ENCODE peak calls at places on chromosomes 1 and 21, in seven cellular contexts. E, Q, X, W, O, Y and N are unnamed samples.

GRCh38 chr1:24966724-24967346 is 36.8 kb upstream of the RUNX3 start:
- DNase-seq in E (no peak), Q (no peak), X (no peak), W (no peak), O (peak), Y (peak), N (no peak)

GRCh38 chr21:19541612-19542011 is 1138.0 kb upstream of the TMPRSS15 start:
- DNase-seq in E (no peak), Q (no peak), X (peak), W (peak), O (no peak), Y (no peak), N (no peak)

GRCh38 chr1:34759472-34760357 is at the start of gene GJB4:
- DNase-seq in E (no peak), Q (no peak), X (no peak), W (no peak), O (no peak), Y (no peak), N (no peak)

GRCh38 chr1:59171788-59172187 is 125.1 kb upstream of the FGGY start:
- DNase-seq in E (no peak), Q (no peak), X (no peak), W (no peak), O (no peak), Y (no peak), N (no peak)

GRCh38 chr1:240171907-240172306 is 80.2 kb downstream of the FMN2 start:
- DNase-seq in E (no peak), Q (no peak), X (no peak), W (no peak), O (no peak), Y (no peak), N (no peak)

GRCh38 chr1:14476170-14476955 is 122.1 kb upstream of the KAZN start:
- DNase-seq in E (no peak), Q (no peak), X (no peak), W (no peak), O (no peak), Y (no peak), N (no peak)

GRCh38 chr1:2290595-2291510 is 62.7 kb downstream of the SKI start:
- DNase-seq in E (peak), Q (peak), X (peak), W (peak), O (no peak), Y (peak), N (no peak)

GRCh38 chr1:181117648-181118449 is 29.3 kb downstream of the IER5 start:
- DNase-seq in E (no peak), Q (no peak), X (no peak), W (no peak), O (no peak), Y (no peak), N (peak)

GRCh38 chr1:90344963-90345730 is 350.2 kb downstream of the ZNF326 start:
- DNase-seq in E (no peak), Q (no peak), X (no peak), W (no peak), O (no peak), Y (no peak), N (no peak)

GRCh38 chr1:6803357-6803756 is 18.1 kb downstream of the CAMTA1 start:
- DNase-seq in E (no peak), Q (no peak), X (no peak), W (no peak), O (no peak), Y (no peak), N (no peak)

GRCh38 chr1:70436617-70437236 is 25.7 kb downstream of the CTH start:
- DNase-seq in E (no peak), Q (no peak), X (no peak), W (no peak), O (no peak), Y (no peak), N (no peak)

GRCh38 chr1:231969078-231969477 is 342.5 kb downstream of the DISC1 start:
- DNase-seq in E (no peak), Q (no peak), X (no peak), W (no peak), O (no peak), Y (no peak), N (no peak)

GRCh38 chr1:231596337-231596791 is 30.2 kb upstream of the DISC1 start:
- DNase-seq in E (no peak), Q (no peak), X (no peak), W (no peak), O (no peak), Y (no peak), N (no peak)

GRCh38 chr1:155167166-155168104 is 5.7 kb downstream of the KRTCAP2 start:
- DNase-seq in E (peak), Q (peak), X (peak), W (peak), O (peak), Y (no peak), N (peak)

GRCh38 chr1:201593200-201593828 is 54.4 kb downstream of the NAV1 start:
- DNase-seq in E (peak), Q (peak), X (peak), W (no peak), O (no peak), Y (no peak), N (peak)

GRCh38 chr1:6348511-6349191 is 44.9 kb downstream of the ACOT7 start:
- DNase-seq in E (no peak), Q (no peak), X (no peak), W (no peak), O (no peak), Y (no peak), N (peak)

GRCh38 chr1:40625476-40626382 is 39.8 kb downstream of the RIMS3 start:
- DNase-seq in E (no peak), Q (no peak), X (no peak), W (no peak), O (no peak), Y (no peak), N (no peak)

GRCh38 chr1:94095744-94096469 is 25.0 kb downstream of the ABCA4 start:
- DNase-seq in E (no peak), Q (peak), X (no peak), W (no peak), O (no peak), Y (no peak), N (no peak)

GRCh38 chr1:211616231-211617031 is 37.5 kb upstream of the SLC30A1 start:
- DNase-seq in E (no peak), Q (peak), X (peak), W (peak), O (no peak), Y (no peak), N (peak)

GRCh38 chr1:33322109-33322508 is 1.2 kb upstream of the A3GALT2 start:
- DNase-seq in E (no peak), Q (no peak), X (no peak), W (no peak), O (no peak), Y (no peak), N (no peak)

GRCh38 chr1:216894499-216894898 is 171.3 kb upstream of the ESRRG start:
- DNase-seq in E (no peak), Q (no peak), X (no peak), W (no peak), O (no peak), Y (no peak), N (no peak)

GRCh38 chr1:46202975-46203737 is at the start of gene LURAP1:
- DNase-seq in E (peak), Q (peak), X (no peak), W (peak), O (peak), Y (no peak), N (no peak)

GRCh38 chr1:229227298-229227919 is 43.5 kb upstream of the RAB4A start:
- DNase-seq in E (peak), Q (peak), X (peak), W (peak), O (peak), Y (peak), N (peak)

GRCh38 chr1:165695011-165695410 is 3.4 kb downstream of the ALDH9A1 start:
- DNase-seq in E (no peak), Q (no peak), X (no peak), W (no peak), O (no peak), Y (no peak), N (no peak)

GRCh38 chr1:23098463-23099170 is 70.0 kb downstream of the LUZP1 start:
- DNase-seq in E (peak), Q (peak), X (peak), W (peak), O (peak), Y (peak), N (peak)

GRCh38 chr1:93734999-93735398 is 53.4 kb upstream of the BCAR3 start:
- DNase-seq in E (no peak), Q (no peak), X (no peak), W (no peak), O (peak), Y (no peak), N (no peak)

GRCh38 chr1:40709100-40709801 is 17.7 kb downstream of the NFYC start:
- DNase-seq in E (peak), Q (peak), X (peak), W (peak), O (peak), Y (peak), N (peak)

GRCh38 chr21:34513109-34513675 is 1.2 kb upstream of the KCNE1 start:
- DNase-seq in E (no peak), Q (no peak), X (no peak), W (no peak), O (no peak), Y (no peak), N (no peak)

GRCh38 chr1:203371288-203371687 is 20.4 kb upstream of the FMOD start:
- DNase-seq in E (no peak), Q (peak), X (no peak), W (no peak), O (no peak), Y (no peak), N (no peak)

GRCh38 chr1:236141447-236142357 is 637 bp upstream of the GPR137B start:
- DNase-seq in E (no peak), Q (peak), X (peak), W (peak), O (no peak), Y (no peak), N (no peak)

GRCh38 chr1:41780916-41781315 is 137.8 kb downstream of the HIVEP3 start:
- DNase-seq in E (no peak), Q (no peak), X (no peak), W (no peak), O (no peak), Y (no peak), N (no peak)

GRCh38 chr1:40130892-40131291 is 30.3 kb upstream of the RLF start:
- DNase-seq in E (no peak), Q (no peak), X (no peak), W (peak), O (no peak), Y (no peak), N (no peak)

GRCh38 chr1:213095467-213095866 is 44.4 kb downstream of the RPS6KC1 start:
- DNase-seq in E (no peak), Q (no peak), X (no peak), W (no peak), O (no peak), Y (no peak), N (no peak)
- TF ChIP-seq POLR2A in E (no peak), Q (no peak), X (no peak), W (no peak), O (no peak), Y (no peak), N (no peak)

GRCh38 chr1:64963466-64963865 is 2.9 kb downstream of the JAK1 start:
- DNase-seq in E (no peak), Q (no peak), X (no peak), W (no peak), O (no peak), Y (no peak), N (no peak)

GRCh38 chr1:64969305-64970066 is 3.1 kb upstream of the JAK1 start:
- DNase-seq in E (no peak), Q (no peak), X (no peak), W (no peak), O (no peak), Y (no peak), N (no peak)

GRCh38 chr1:64965239-64966157 is 851 bp downstream of the JAK1 start:
- DNase-seq in E (peak), Q (peak), X (peak), W (peak), O (peak), Y (no peak), N (peak)

GRCh38 chr1:64967381-64967780 is 1.0 kb upstream of the JAK1 start:
- DNase-seq in E (no peak), Q (no peak), X (peak), W (no peak), O (no peak), Y (no peak), N (no peak)

DNA sequence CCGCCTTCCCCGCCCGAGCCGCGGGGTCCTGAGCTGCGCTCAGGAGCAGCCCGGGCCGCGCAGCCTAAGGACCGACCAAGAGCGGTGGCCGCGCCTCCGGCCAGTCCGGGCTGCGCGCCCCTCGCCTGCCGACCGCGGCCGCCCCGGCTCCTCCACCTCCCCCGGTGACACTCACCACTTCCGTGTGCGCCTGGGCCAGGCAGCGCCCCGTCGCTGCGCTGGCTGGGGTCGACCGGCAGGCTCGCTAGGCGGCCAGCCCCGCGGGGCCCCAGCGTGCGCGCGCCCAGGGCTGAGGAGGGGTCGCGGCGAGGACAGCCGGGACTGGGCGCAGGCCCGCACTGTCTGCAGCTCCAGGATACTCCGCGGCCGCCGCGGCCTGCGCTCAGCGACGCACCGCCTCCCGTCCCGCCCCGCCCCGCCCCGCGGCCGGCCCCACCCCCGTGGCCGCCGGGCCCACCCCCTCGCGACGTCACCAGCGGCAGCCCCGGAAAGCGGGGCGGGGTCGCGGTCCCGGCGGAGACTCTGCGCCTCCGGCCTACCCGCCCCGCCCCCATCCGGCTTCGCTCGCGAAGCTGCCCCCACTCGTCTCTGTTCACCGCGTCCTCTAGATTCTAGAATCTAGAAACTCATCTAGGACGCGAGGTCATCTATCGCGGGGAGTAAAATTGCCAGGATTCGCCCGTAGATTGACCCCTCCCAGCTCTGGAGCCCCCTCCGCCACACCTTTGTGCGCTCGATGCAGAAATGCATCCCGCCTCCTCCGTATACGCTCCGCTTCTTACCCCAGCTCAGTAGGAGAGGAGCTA is at the start of gene JAK1:
- DNase-seq in E (peak), Q (peak), X (peak), W (peak), O (peak), Y (peak), N (peak)
- TF ChIP-seq POLR2A in E (peak), Q (peak), X (peak), W (peak), O (peak), Y (peak), N (no peak)

GRCh38 chr1:153617677-153618076 is 1.6 kb upstream of the S100A14 start:
- DNase-seq in E (peak), Q (peak), X (peak), W (peak), O (peak), Y (no peak), N (peak)
- TF ChIP-seq POLR2A in E (no peak), Q (no peak), X (no peak), W (no peak), O (no peak), Y (no peak), N (no peak)

GRCh38 chr1:77682442-77683141 is at the start of gene ZZZ3:
- DNase-seq in E (peak), Q (peak), X (peak), W (peak), O (peak), Y (peak), N (peak)
- TF ChIP-seq POLR2A in E (peak), Q (peak), X (no peak), W (peak), O (peak), Y (peak), N (peak)

GRCh38 chr1:161132410-161133219 is at the start of gene DEDD:
- DNase-seq in E (peak), Q (peak), X (peak), W (peak), O (peak), Y (peak), N (peak)
- TF ChIP-seq POLR2A in E (peak), Q (peak), X (peak), W (peak), O (peak), Y (no peak), N (peak)

DNA sequence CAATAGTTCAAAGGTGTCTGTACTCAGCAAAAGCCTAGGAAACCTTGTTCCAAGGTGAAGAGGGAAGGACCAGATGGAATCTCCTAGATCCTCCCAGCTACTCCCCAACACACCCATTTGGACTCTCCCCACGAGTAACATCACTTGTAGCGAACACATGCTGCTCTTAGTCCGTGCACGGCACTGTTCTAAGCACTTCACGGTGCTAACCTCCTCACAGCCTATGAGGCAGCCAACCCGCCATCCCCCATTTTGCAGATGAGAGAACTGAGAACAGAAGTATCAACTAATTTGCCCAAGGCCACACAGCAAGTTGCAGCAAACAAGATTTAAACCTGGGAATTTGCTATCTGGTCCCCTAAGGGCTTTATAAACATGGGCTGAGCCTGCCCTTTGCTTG is 24.3 kb downstream of the MRPL37 start:
- DNase-seq in E (no peak), Q (no peak), X (no peak), W (no peak), O (no peak), Y (no peak), N (no peak)
- TF ChIP-seq POLR2A in E (no peak), Q (no peak), X (no peak), W (no peak), O (no peak), Y (no peak), N (no peak)

DNA sequence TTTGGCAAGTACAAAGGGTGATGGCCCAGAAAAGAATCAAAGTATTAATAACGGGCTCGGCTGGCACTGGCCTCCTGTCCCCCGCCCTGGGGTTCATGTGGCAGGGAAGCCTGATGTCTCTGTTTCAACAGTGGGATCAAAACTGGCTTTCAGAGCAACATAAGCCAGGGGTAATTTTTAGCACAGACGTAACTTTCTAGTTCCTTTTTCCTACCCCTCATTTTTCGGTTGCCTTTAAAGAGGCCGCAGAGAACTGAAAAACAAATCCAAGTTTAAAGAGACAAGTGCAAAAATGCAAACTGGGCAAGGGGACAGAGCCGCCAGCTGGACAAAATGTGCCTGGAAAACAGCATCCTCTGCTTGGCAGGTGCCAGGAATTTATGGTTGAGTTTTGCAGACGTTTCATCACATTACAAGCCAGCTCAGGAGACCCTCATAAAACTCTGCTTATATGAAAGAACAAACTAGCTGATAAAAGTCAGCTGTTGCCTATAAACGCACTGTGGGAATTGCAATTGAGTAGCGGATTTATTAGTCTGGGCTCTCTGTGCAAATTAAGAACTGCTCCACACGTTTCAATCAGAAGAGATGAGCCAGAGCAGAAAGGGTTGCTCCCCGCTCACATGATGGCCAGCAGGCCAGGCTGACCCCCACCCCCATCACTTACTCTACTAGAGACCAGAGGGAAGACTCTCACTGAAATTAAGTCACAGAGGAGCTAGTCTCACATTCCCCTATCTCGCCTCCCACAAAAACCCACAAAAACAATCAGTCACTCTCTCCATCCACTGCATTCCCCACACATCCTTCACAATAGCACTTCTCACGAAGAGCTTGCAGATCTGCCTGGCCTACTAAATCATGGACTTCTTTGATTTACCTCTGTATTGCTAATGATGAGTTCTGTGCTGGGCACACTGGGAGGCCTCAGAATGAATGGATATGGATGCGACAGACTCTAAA is 15.8 kb upstream of the CDCA8 start:
- DNase-seq in E (no peak), Q (peak), X (no peak), W (no peak), O (no peak), Y (no peak), N (no peak)
- TF ChIP-seq POLR2A in E (no peak), Q (no peak), X (no peak), W (no peak), O (no peak), Y (peak), N (no peak)

GRCh38 chr1:26541816-26542711 is 12.5 kb downstream of the RPS6KA1 start:
- DNase-seq in E (peak), Q (peak), X (peak), W (no peak), O (peak), Y (peak), N (no peak)
- TF ChIP-seq POLR2A in E (no peak), Q (no peak), X (no peak), W (peak), O (no peak), Y (peak), N (no peak)